ENCODE peak calls at places on chromosome 20, in six cellular contexts. One of them, this sample, is unnamed.

GRCh38 chr20:50294164-50295088 is 103.8 kb downstream of the CEBPB start:
- DNase-seq in EL: no peak
- DNase-seq in WERI-Rb-1: no peak
- DNase-seq in HCEC 1CT: no peak
- DNase-seq in fibroblast of gingiva: no peak
- DNase-seq in Right ventricle myocardium superior: peak; percentile 32
- DNase-seq in this sample: no peak

GRCh38 chr20:11604339-11604738 is 313.4 kb upstream of the BTBD3 start:
- DNase-seq in fibroblast of gingiva: no peak
- DNase-seq in Right ventricle myocardium superior: no peak
- DNase-seq in HCEC 1CT: no peak
- DNase-seq in EL: no peak
- DNase-seq in WERI-Rb-1: no peak
- DNase-seq in this sample: no peak

GRCh38 chr20:7285918-7286556 is 518.6 kb downstream of the BMP2 start:
- DNase-seq in EL: peak; percentile 19
- DNase-seq in WERI-Rb-1: peak; percentile 68
- DNase-seq in Right ventricle myocardium superior: peak; percentile 78
- DNase-seq in HCEC 1CT: peak; percentile 68
- DNase-seq in fibroblast of gingiva: peak; percentile 81
- DNase-seq in this sample: peak; percentile 88

GRCh38 chr20:26208296-26209091 is 511.8 kb upstream of the ZNF337 start:
- DNase-seq in fibroblast of gingiva: no peak
- DNase-seq in Right ventricle myocardium superior: no peak
- DNase-seq in HCEC 1CT: no peak
- DNase-seq in WERI-Rb-1: peak; percentile 44
- DNase-seq in EL: peak; percentile 9
- DNase-seq in this sample: no peak

GRCh38 chr20:13817342-13817741 is 32.5 kb downstream of the NDUFAF5 start:
- DNase-seq in WERI-Rb-1: no peak
- DNase-seq in EL: peak; percentile 30
- DNase-seq in Right ventricle myocardium superior: no peak
- DNase-seq in HCEC 1CT: peak; percentile 73
- DNase-seq in fibroblast of gingiva: peak; percentile 30
- DNase-seq in this sample: no peak

GRCh38 chr20:46583411-46584214 is 33.2 kb upstream of the OCSTAMP start:
- DNase-seq in fibroblast of gingiva: no peak
- DNase-seq in Right ventricle myocardium superior: no peak
- DNase-seq in EL: no peak
- DNase-seq in HCEC 1CT: no peak
- DNase-seq in WERI-Rb-1: no peak
- DNase-seq in this sample: no peak

GRCh38 chr20:12410783-12411182 is 493.1 kb downstream of the BTBD3 start:
- DNase-seq in EL: no peak
- DNase-seq in HCEC 1CT: no peak
- DNase-seq in WERI-Rb-1: no peak
- DNase-seq in fibroblast of gingiva: no peak
- DNase-seq in Right ventricle myocardium superior: no peak
- DNase-seq in this sample: no peak

GRCh38 chr20:5719861-5720401 is 30.3 kb upstream of the SHLD1 start:
- DNase-seq in fibroblast of gingiva: no peak
- DNase-seq in EL: peak; percentile 58
- DNase-seq in WERI-Rb-1: no peak
- DNase-seq in HCEC 1CT: peak; percentile 9
- DNase-seq in Right ventricle myocardium superior: no peak
- DNase-seq in this sample: peak; percentile 43

GRCh38 chr20:47021850-47022249 is 127.2 kb downstream of the EYA2 start:
- DNase-seq in Right ventricle myocardium superior: no peak
- DNase-seq in WERI-Rb-1: no peak
- DNase-seq in fibroblast of gingiva: no peak
- DNase-seq in EL: no peak
- DNase-seq in HCEC 1CT: no peak
- DNase-seq in this sample: no peak

GRCh38 chr20:41261790-41262717 is 55.5 kb downstream of the ZHX3 start:
- DNase-seq in WERI-Rb-1: no peak
- DNase-seq in Right ventricle myocardium superior: no peak
- DNase-seq in HCEC 1CT: no peak
- DNase-seq in fibroblast of gingiva: no peak
- DNase-seq in EL: no peak
- DNase-seq in this sample: peak; percentile 45

GRCh38 chr20:38706482-38706881 is 17.8 kb upstream of the SLC32A1 start:
- DNase-seq in EL: no peak
- DNase-seq in WERI-Rb-1: peak; percentile 84
- DNase-seq in fibroblast of gingiva: no peak
- DNase-seq in HCEC 1CT: no peak
- DNase-seq in Right ventricle myocardium superior: no peak
- DNase-seq in this sample: no peak

GRCh38 chr20:41523857-41524256 is 94.3 kb downstream of the CHD6 start:
- DNase-seq in Right ventricle myocardium superior: no peak
- DNase-seq in WERI-Rb-1: no peak
- DNase-seq in fibroblast of gingiva: no peak
- DNase-seq in HCEC 1CT: no peak
- DNase-seq in EL: no peak
- DNase-seq in this sample: no peak

GRCh38 chr20:12068146-12068545 is 150.5 kb downstream of the BTBD3 start:
- DNase-seq in WERI-Rb-1: no peak
- DNase-seq in EL: no peak
- DNase-seq in HCEC 1CT: no peak
- DNase-seq in fibroblast of gingiva: no peak
- DNase-seq in Right ventricle myocardium superior: no peak
- DNase-seq in this sample: no peak

GRCh38 chr20:46128310-46129151 is 10.4 kb downstream of the CD40 start:
- DNase-seq in EL: no peak
- DNase-seq in Right ventricle myocardium superior: peak; percentile 54
- DNase-seq in HCEC 1CT: no peak
- DNase-seq in fibroblast of gingiva: no peak
- DNase-seq in WERI-Rb-1: peak; percentile 85
- DNase-seq in this sample: no peak

GRCh38 chr20:57422254-57422653 is 31.1 kb downstream of the RBM38 start:
- DNase-seq in Right ventricle myocardium superior: peak; percentile 9
- DNase-seq in WERI-Rb-1: no peak
- DNase-seq in EL: no peak
- DNase-seq in HCEC 1CT: no peak
- DNase-seq in fibroblast of gingiva: no peak
- DNase-seq in this sample: no peak

GRCh38 chr20:57787969-57788781 is 78.4 kb upstream of the PMEPA1 start:
- DNase-seq in fibroblast of gingiva: no peak
- DNase-seq in Right ventricle myocardium superior: no peak
- DNase-seq in EL: no peak
- DNase-seq in WERI-Rb-1: no peak
- DNase-seq in HCEC 1CT: no peak
- DNase-seq in this sample: no peak

GRCh38 chr20:54477134-54477533 is 1.7 kb downstream of the DOK5 start:
- DNase-seq in fibroblast of gingiva: no peak
- DNase-seq in EL: no peak
- DNase-seq in HCEC 1CT: no peak
- DNase-seq in Right ventricle myocardium superior: no peak
- DNase-seq in WERI-Rb-1: no peak
- DNase-seq in this sample: no peak

GRCh38 chr20:15220009-15220656 is 882.7 kb upstream of the FLRT3 start:
- DNase-seq in EL: no peak
- DNase-seq in WERI-Rb-1: no peak
- DNase-seq in fibroblast of gingiva: peak; percentile 6
- DNase-seq in Right ventricle myocardium superior: no peak
- DNase-seq in HCEC 1CT: no peak
- DNase-seq in this sample: no peak